ENCODE peak calls at places on chromosomes 1 and 21, in eight cellular contexts. U, E, X, K, A, W, I and N are unnamed samples.

GRCh38 chr1:160217466-160218165 is 12.4 kb downstream of the PEA15 start:
- DNase-seq in K (no peak), X (peak; percentile 41), W (no peak), I (no peak), U (no peak), A (no peak), E (no peak), N (no peak)

GRCh38 chr1:198160946-198161614 is 4.3 kb downstream of the NEK7 start:
- DNase-seq in I (no peak), E (no peak), A (no peak), W (no peak), K (no peak), X (no peak), U (no peak), N (no peak)

GRCh38 chr1:99766378-99766800 is at the start of gene FRRS1:
- DNase-seq in W (no peak), E (peak; percentile 68), I (peak; percentile 92), U (peak; percentile 23), X (peak; percentile 84), K (peak; percentile 30), A (peak; percentile 61), N (no peak)

GRCh38 chr1:60222492-60223369 is 149.2 kb upstream of the C1orf87 start:
- DNase-seq in X (no peak), K (no peak), U (no peak), I (no peak), E (no peak), W (no peak), A (no peak), N (no peak)

GRCh38 chr1:225908773-225909172 is 15.3 kb downstream of the PYCR2 start:
- DNase-seq in K (no peak), U (no peak), A (no peak), X (no peak), E (no peak), W (no peak), I (no peak), N (no peak)

GRCh38 chr1:180235502-180236239 is 5.6 kb downstream of the LHX4 start:
- DNase-seq in K (no peak), A (no peak), X (no peak), I (peak; percentile 84), W (no peak), E (peak; percentile 47), U (no peak), N (no peak)

GRCh38 chr21:31781737-31782136 is 49.8 kb upstream of the SCAF4 start:
- DNase-seq in X (peak; percentile 38), E (no peak), I (no peak), A (no peak), W (no peak), U (peak; percentile 43), K (peak; percentile 20), N (no peak)

GRCh38 chr1:1451696-1452364 is 2.3 kb downstream of the ATAD3C start:
- DNase-seq in E (no peak), W (no peak), X (no peak), A (no peak), U (no peak), I (no peak), K (no peak), N (no peak)

GRCh38 chr1:171788696-171789095 is 7.2 kb downstream of the METTL13 start:
- DNase-seq in K (no peak), I (no peak), A (no peak), U (peak; percentile 77), X (no peak), W (no peak), E (no peak), N (no peak)

GRCh38 chr1:18481921-18482701 is 1.4 kb downstream of the KLHDC7A start:
- DNase-seq in W (no peak), A (no peak), X (no peak), I (no peak), K (no peak), E (no peak), U (no peak), N (no peak)

GRCh38 chr1:207628776-207629175 is 16.2 kb upstream of the CR1L start:
- DNase-seq in I (no peak), K (no peak), W (no peak), X (no peak), A (no peak), U (no peak), E (no peak), N (no peak)

GRCh38 chr1:177847843-177848242 is 122.0 kb downstream of the SEC16B start:
- DNase-seq in K (no peak), W (no peak), U (peak; percentile 82), E (no peak), A (no peak), I (no peak), X (no peak), N (no peak)

GRCh38 chr1:39501666-39502065 is 10.2 kb downstream of the BMP8A start:
- DNase-seq in K (no peak), X (no peak), U (peak; percentile 84), I (no peak), E (no peak), W (no peak), A (no peak), N (no peak)

GRCh38 chr1:244065960-244066388 is 14.9 kb downstream of the ZBTB18 start:
- DNase-seq in E (no peak), X (no peak), K (no peak), I (no peak), A (no peak), U (no peak), W (no peak), N (no peak)

GRCh38 chr1:119544165-119544762 is 37.3 kb downstream of the HSD3B1 start:
- DNase-seq in I (peak; percentile 72), E (no peak), U (no peak), W (no peak), K (no peak), X (peak; percentile 21), A (peak; percentile 44), N (no peak)

GRCh38 chr21:45074048-45074817 is at the start of gene ADARB1:
- DNase-seq in I (peak; percentile 74), K (peak; percentile 65), E (no peak), W (no peak), A (peak; percentile 85), X (peak; percentile 62), U (peak; percentile 53), N (peak; percentile 70)

GRCh38 chr1:154972517-154973343 is 1.8 kb upstream of the CKS1B start:
- DNase-seq in E (peak; percentile 90), K (peak; percentile 68), A (peak; percentile 64), U (peak; percentile 97), X (peak; percentile 60), W (no peak), I (peak; percentile 98), N (no peak)

GRCh38 chr1:223748405-223748772 is 36.0 kb downstream of the CAPN2 start:
- DNase-seq in U (peak; percentile 40), X (no peak), W (no peak), E (no peak), A (no peak), I (no peak), K (no peak), N (no peak)

GRCh38 chr1:234065794-234066447 is 161.4 kb downstream of the SLC35F3 start:
- DNase-seq in E (no peak), X (peak; percentile 93), U (peak; percentile 18), K (peak; percentile 50), W (peak; percentile 93), A (peak; percentile 91), I (peak; percentile 90), N (peak; percentile 41)

GRCh38 chr1:82755671-82756070 is 954.9 kb downstream of the ADGRL2 start:
- DNase-seq in U (no peak), W (no peak), I (no peak), A (no peak), X (no peak), K (no peak), E (no peak), N (no peak)

GRCh38 chr1:82762829-82763532 is 962.2 kb downstream of the ADGRL2 start:
- DNase-seq in X (no peak), U (no peak), K (no peak), I (no peak), A (no peak), W (no peak), E (no peak), N (no peak)

GRCh38 chr1:82759035-82759434 is 958.3 kb downstream of the ADGRL2 start:
- DNase-seq in W (no peak), E (no peak), I (peak; percentile 25), K (no peak), A (no peak), U (no peak), X (no peak), N (no peak)
- TF ChIP-seq CTCF in W (no peak), E (no peak), I (peak; percentile 37), K (no peak), A (no peak), U (no peak), X (no peak), N (no peak)

GRCh38 chr1:152003846-152004442 is 10.3 kb upstream of the S100A10 start:
- DNase-seq in U (no peak), W (no peak), I (peak; percentile 62), E (no peak), A (no peak), X (no peak), K (no peak), N (no peak)
- TF ChIP-seq CTCF in U (no peak), W (no peak), I (peak; percentile 37), E (no peak), A (peak; percentile 38), X (no peak), K (no peak), N (no peak)

GRCh38 chr1:203858055-203858454 is 3.3 kb upstream of the SNRPE start:
- DNase-seq in E (no peak), K (no peak), A (no peak), W (no peak), U (peak; percentile 60), X (no peak), I (peak; percentile 16), N (no peak)

GRCh38 chr1:203860396-203860951 is 925 bp upstream of the SNRPE start:
- DNase-seq in I (peak; percentile 46), U (peak; percentile 21), W (no peak), E (no peak), A (peak; percentile 43), X (peak; percentile 50), K (peak; percentile 23), N (no peak)

GRCh38 chr1:203858975-203859374 is 2.4 kb upstream of the SNRPE start:
- DNase-seq in I (no peak), W (no peak), X (no peak), A (no peak), U (no peak), E (no peak), K (no peak), N (no peak)

GRCh38 chr1:203861379-203862184 is at the start of gene SNRPE:
- DNase-seq in A (peak; percentile 100), W (peak; percentile 79), U (peak; percentile 98), I (peak; percentile 99), K (peak; percentile 95), X (peak; percentile 95), E (peak; percentile 98), N (peak; percentile 96)
- TF ChIP-seq CTCF in A (peak; percentile 100), W (no peak), U (peak; percentile 83), I (peak; percentile 89), K (peak; percentile 95), X (peak; percentile 88), E (peak; percentile 97), N (peak; percentile 86)

GRCh38 chr1:52748119-52748518 is 21.9 kb downstream of the ZYG11B start:
- DNase-seq in K (no peak), W (no peak), A (no peak), I (no peak), X (no peak), E (no peak), U (no peak), N (no peak)
- TF ChIP-seq CTCF in K (peak; percentile 54), W (no peak), A (no peak), I (peak; percentile 41), X (no peak), E (peak; percentile 11), U (no peak), N (no peak)